ENCODE peak calls at places on chromosomes 13 and 19, in six cellular contexts. A is H1, N is IMR-90, W is mesenchymal stem cell, Z is H9, K is neuronal stem cell. B is an unnamed sample.

GRCh38 chr13:42876270-42876714 is 94.9 kb downstream of the FAM216B start:
- DNase-seq in A (no peak), N (no peak), W (no peak), Z (peak), K (no peak), B (peak)

GRCh38 chr19:2650515-2650914 is 52.0 kb downstream of the GNG7 start:
- DNase-seq in A (no peak), N (no peak), W (no peak), Z (no peak), K (no peak), B (no peak)

GRCh38 chr13:98300956-98301641 is 124.0 kb upstream of the RNF113B start:
- DNase-seq in A (no peak), N (peak), W (peak), Z (no peak), K (no peak), B (no peak)

GRCh38 chr19:2166741-2167738 is 3.3 kb downstream of the DOT1L start:
- DNase-seq in A (no peak), N (peak), W (no peak), Z (peak), K (no peak), B (peak)

GRCh38 chr19:38433268-38433733 is at the start of gene RYR1:
- DNase-seq in A (peak), N (no peak), W (no peak), Z (peak), K (peak), B (no peak)

GRCh38 chr13:31437975-31438374 is 238.2 kb downstream of the B3GLCT start:
- DNase-seq in A (no peak), N (no peak), W (no peak), Z (no peak), K (no peak), B (peak)

GRCh38 chr19:49160450-49161189 is 3.0 kb downstream of the TRPM4 start:
- DNase-seq in A (no peak), N (no peak), W (no peak), Z (no peak), K (no peak), B (no peak)

GRCh38 chr13:106350208-106350607 is 185.3 kb downstream of the EFNB2 start:
- DNase-seq in A (no peak), N (no peak), W (no peak), Z (no peak), K (no peak), B (no peak)

GRCh38 chr19:31963741-31964140 is 381.7 kb upstream of the ZNF507 start:
- DNase-seq in A (no peak), N (no peak), W (no peak), Z (no peak), K (no peak), B (no peak)

GRCh38 chr19:52786078-52786463 is 520 bp downstream of the ZNF600 start:
- DNase-seq in A (peak), N (no peak), W (no peak), Z (no peak), K (no peak), B (peak)

GRCh38 chr13:30719521-30719914 is 15.8 kb upstream of the ALOX5AP start:
- DNase-seq in A (no peak), N (peak), W (no peak), Z (no peak), K (no peak), B (no peak)

GRCh38 chr19:55473613-55474012 is 2.8 kb upstream of the ZNF628 start:
- DNase-seq in A (no peak), N (no peak), W (no peak), Z (no peak), K (no peak), B (no peak)

GRCh38 chr19:35322014-35322413 is 7.0 kb upstream of the CD22 start:
- DNase-seq in A (no peak), N (no peak), W (no peak), Z (no peak), K (no peak), B (no peak)

GRCh38 chr19:33426621-33427475 is 53.3 kb downstream of the CEBPG start:
- DNase-seq in A (no peak), N (no peak), W (no peak), Z (no peak), K (no peak), B (no peak)

GRCh38 chr19:45670670-45671453 is 2.8 kb downstream of the GIPR start:
- DNase-seq in A (peak), N (peak), W (peak), Z (peak), K (peak), B (peak)

GRCh38 chr13:64925284-64925683 is 2304.9 kb downstream of the PCDH9 start:
- DNase-seq in A (peak), N (peak), W (peak), Z (peak), K (peak), B (no peak)

GRCh38 chr13:113768018-113768905 is 9.2 kb downstream of the TMEM255B start:
- DNase-seq in A (no peak), N (no peak), W (no peak), Z (no peak), K (no peak), B (no peak)

GRCh38 chr19:49492573-49493411 is 3.4 kb upstream of the RPS11 start:
- DNase-seq in A (peak), N (peak), W (peak), Z (no peak), K (no peak), B (peak)

GRCh38 chr13:91904005-91904404 is 505.6 kb downstream of the GPC5 start:
- DNase-seq in A (no peak), N (no peak), W (peak), Z (no peak), K (no peak), B (no peak)

GRCh38 chr13:77952276-77952675 is 33.6 kb upstream of the EDNRB start:
- DNase-seq in A (no peak), N (no peak), W (no peak), Z (no peak), K (no peak), B (peak)

DNA sequence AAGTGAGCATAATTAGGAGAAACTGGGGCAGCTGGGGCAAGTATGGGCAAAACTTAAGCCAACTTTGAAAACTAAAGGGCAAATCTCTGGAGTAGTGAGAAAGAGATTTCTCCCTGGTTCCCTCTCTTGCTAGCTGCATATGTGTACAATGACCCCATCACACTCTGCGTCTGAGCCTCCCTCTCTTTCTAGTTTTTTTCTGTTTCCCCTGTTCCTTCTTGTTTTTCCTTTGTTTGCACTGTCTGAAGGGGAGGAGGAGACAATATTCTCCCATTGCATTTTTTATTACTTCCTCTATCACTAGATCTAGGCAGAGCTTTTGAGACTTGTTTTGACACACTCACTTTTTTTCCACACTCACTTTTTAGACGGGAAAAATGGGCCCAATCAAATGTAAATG is 11.2 kb upstream of the CLDN10 start:
- DNase-seq in A (no peak), N (no peak), W (no peak), Z (no peak), K (no peak), B (no peak)
- H4K91ac ChIP-seq in A (no peak), N (no peak), W (no peak), Z (no peak), K (no peak), B (no peak)

GRCh38 chr13:112647256-112647655 is 42.6 kb upstream of the ATP11A start:
- DNase-seq in A (no peak), N (no peak), W (no peak), Z (no peak), K (no peak), B (no peak)

GRCh38 chr13:112651306-112651705 is 38.5 kb upstream of the ATP11A start:
- DNase-seq in A (no peak), N (no peak), W (no peak), Z (no peak), K (no peak), B (no peak)

GRCh38 chr13:112651750-112652511 is 37.9 kb upstream of the ATP11A start:
- DNase-seq in A (no peak), N (no peak), W (no peak), Z (no peak), K (no peak), B (no peak)

GRCh38 chr13:112648101-112648500 is 41.7 kb upstream of the ATP11A start:
- DNase-seq in A (no peak), N (no peak), W (no peak), Z (no peak), K (no peak), B (no peak)

DNA sequence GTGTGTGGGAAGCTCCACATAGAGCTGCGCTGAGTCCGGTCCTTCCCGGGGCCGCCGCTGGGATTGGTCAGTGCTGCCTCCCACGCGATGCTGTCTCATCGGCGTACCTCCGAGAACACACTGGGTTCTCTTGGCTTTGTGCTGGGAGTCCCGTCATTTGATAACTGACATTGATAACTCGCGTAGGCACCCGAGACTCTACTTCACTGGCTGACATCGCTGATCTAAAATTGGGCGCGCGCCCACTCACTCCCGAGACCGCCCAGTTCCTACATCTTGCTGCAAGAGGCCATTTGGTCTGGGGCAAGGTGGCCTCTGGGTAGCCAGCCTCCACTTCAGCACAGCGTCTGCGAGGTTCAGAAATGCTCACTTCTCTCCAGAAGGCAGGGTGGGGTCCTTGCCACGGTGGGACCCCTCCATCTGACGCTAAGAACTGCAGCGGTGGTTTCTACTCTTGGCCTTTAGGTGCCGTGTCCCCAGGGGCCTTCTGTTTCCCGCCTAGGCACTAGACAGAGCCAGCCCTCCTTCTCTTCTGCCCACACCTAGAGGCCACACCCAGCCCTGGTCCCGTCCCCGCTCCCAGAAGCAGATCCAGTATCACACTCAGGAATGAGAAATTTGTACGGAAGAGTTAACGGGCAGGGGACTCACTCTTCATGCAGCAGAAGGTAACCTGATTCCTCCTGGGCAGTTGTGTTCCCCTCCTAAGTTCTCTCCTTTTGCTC is 40.7 kb upstream of the ATP11A start:
- DNase-seq in A (no peak), N (no peak), W (no peak), Z (no peak), K (no peak), B (no peak)
- H3K27ac ChIP-seq in A (no peak), N (no peak), W (no peak), Z (no peak), K (no peak), B (no peak)

GRCh38 chr13:75225288-75225687 is 256.7 kb downstream of the TBC1D4 start:
- DNase-seq in A (no peak), N (no peak), W (no peak), Z (no peak), K (no peak), B (no peak)
- H4K91ac ChIP-seq in A (no peak), N (no peak), W (no peak), Z (no peak), K (no peak), B (no peak)

DNA sequence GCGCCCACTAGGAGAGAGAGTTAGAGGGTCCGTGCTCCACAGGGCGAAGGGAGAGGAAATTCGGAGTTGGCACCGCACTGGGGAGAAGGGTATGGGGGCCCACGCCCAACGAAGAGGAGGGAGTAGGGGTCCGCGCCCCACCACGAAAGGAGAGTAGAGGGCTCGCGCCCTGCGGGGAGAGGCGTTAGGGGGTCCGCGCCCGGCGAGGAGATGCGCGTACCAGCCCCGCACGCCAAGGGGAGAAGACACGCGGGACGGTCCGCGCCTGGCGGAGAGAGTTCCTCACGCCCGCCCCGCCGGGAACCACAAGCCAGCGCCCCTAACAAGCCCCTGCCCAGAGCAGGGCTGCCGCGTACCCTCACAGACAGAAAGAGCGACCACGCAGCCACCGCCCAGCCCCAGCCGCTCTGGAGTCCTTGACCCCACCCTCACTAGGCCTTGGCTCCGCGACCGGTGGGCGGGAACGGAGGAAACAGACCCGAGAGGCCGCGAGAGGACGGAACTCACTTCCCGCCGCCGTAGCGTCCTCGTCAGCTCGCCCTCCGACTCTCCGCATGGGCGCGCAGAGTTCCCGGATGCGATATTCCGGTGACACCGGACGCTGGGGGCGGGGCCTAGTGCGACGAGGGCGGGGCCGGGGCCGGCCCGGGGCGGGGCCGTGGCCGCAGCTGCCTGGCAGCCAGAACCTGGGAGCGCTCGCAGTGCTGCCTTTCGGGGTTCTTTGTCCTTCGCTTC is 20.0 kb upstream of the ZSCAN18 start:
- DNase-seq in A (no peak), N (no peak), W (no peak), Z (no peak), K (no peak), B (no peak)
- H3K27ac ChIP-seq in A (no peak), N (no peak), W (no peak), Z (no peak), K (no peak), B (no peak)

GRCh38 chr13:60311527-60311926 is 85.5 kb upstream of the TDRD3 start:
- DNase-seq in A (no peak), N (no peak), W (no peak), Z (no peak), K (no peak), B (no peak)
- H4K91ac ChIP-seq in A (no peak), N (no peak), W (no peak), Z (no peak), K (no peak), B (no peak)

DNA sequence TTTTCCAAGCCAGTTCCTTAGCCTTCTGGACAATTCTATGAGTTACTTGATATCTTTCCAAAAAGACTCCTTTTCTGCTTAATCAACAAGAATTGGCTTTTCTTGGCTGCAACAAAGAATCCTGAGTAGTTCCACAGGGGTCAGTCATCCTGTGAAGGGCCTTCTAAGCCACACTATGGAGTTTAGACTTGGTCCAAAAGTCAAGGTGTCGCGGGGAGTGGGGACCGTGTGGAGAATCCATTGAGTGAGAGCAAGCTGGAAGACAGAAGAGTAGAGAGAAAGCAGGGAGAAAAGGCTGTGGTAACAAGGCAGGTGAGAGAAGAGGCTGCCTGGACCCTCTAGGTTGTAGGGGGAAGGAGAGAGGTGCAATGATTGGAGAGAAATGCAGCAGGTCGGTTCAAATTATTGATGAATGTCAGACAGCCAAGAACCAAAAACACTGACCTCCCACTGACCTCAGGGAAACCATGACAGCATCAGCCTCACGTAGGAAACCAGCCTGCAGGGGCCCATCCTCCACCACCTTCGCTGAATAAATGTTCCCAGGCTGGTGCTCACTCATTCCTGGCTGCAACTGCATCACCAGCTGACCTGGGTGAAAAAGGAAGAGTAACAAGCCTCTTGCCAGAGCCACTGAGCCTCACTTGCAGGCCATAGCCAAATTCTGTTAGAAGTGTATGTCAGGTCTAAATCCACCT is 7.1 kb upstream of the IFT88 start:
- DNase-seq in A (no peak), N (no peak), W (no peak), Z (no peak), K (no peak), B (no peak)
- H3K27ac ChIP-seq in A (no peak), N (no peak), W (no peak), Z (no peak), K (no peak), B (no peak)

DNA sequence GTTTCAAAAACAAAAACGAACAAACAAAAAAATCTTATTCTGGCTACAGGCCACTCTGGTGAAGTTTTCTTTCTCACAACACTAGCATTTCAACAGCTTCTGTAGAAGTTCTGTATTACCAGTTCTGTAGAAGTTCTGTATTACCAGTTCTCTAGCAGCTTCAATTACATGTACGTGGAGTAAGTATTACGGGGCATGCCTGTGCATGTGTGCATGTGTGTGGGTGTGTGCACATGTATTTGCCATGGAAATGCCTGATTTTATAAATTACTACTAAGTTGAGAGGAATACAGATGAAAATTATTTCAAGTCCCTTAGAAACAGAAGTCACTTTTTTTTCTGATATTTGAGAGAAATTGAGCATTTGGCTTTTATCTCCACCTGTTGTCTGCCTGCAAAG is 414.2 kb downstream of the FOXO1 start:
- DNase-seq in A (no peak), N (no peak), W (no peak), Z (no peak), K (no peak), B (no peak)
- H4K91ac ChIP-seq in A (no peak), N (no peak), W (no peak), Z (no peak), K (no peak), B (no peak)

DNA sequence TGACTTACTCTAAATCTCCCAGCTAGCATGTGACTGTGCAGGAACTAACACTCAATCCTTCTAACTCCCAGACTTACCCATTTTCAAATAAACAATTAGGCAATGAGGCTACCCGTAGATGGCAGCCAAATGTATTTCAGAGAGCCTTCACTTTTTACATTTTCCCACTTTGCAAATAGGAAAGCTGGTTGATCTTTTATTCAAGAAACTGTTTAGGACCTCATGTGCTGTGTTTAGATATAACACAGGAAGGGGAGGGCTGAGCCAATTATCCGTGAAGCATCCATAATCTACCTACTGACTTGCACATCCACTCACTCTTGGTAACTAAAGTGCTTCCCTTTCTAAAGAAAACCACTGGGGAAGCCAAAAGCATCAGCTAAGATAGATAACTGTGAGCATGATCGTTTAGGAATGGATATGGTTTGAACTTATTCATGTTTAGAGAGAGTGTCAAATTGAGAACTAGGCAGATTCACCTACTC is 33.4 kb downstream of the MBNL2 start:
- DNase-seq in A (no peak), N (peak), W (peak), Z (no peak), K (no peak), B (peak)
- H3K27ac ChIP-seq in A (no peak), N (peak), W (peak), Z (no peak), K (no peak), B (peak)